ENCODE peak calls at places on chromosomes 16 and 17, in four cellular contexts. R is suprapubic skin, W is GM23338, X is HCT116. M is an unnamed sample. For H3K36me3, the result is how much of the 10 kb centered on the place peaks cover.

GRCh38 chr17:35242158-35242804 is 591 bp upstream of the SLFN5 start:
- DNase-seq in R (peak), W (peak), X (peak), M (peak)

GRCh38 chr16:85264752-85265151 is 152.5 kb upstream of the CIBAR2 start:
- DNase-seq in R (no peak), W (no peak), X (no peak), M (no peak)

GRCh38 chr16:85948870-85949269 is 49.9 kb downstream of the IRF8 start:
- DNase-seq in R (no peak), W (no peak), X (no peak), M (no peak)

GRCh38 chr17:8226536-8227237 is 16.3 kb upstream of the AURKB start:
- DNase-seq in R (peak), W (peak), X (peak), M (peak)

GRCh38 chr17:49904904-49905303 is 57.0 kb upstream of the TAC4 start:
- DNase-seq in R (no peak), W (no peak), X (no peak), M (no peak)

GRCh38 chr16:56275801-56276200 is 84.5 kb downstream of the GNAO1 start:
- DNase-seq in R (no peak), W (no peak), X (no peak), M (peak)

GRCh38 chr17:2487306-2487705 is 24.4 kb downstream of the METTL16 start:
- DNase-seq in R (no peak), W (no peak), X (no peak), M (no peak)

GRCh38 chr16:62254847-62255246 is 218.6 kb upstream of the CDH8 start:
- DNase-seq in R (no peak), W (no peak), X (no peak), M (no peak)

GRCh38 chr17:65557349-65558310 is 3.8 kb downstream of the AXIN2 start:
- DNase-seq in R (no peak), W (no peak), X (peak), M (no peak)

GRCh38 chr16:57590654-57591085 is 37.8 kb upstream of the ADGRG1 start:
- DNase-seq in R (peak), W (no peak), X (peak), M (no peak)

GRCh38 chr16:84914273-84914672 is 94.5 kb downstream of the CRISPLD2 start:
- DNase-seq in R (no peak), W (no peak), X (no peak), M (no peak)

GRCh38 chr17:48542956-48543853 is 1.7 kb downstream of the HOXB2 start:
- DNase-seq in R (no peak), W (peak), X (no peak), M (peak)

GRCh38 chr16:84599528-84600202 is 18.2 kb downstream of the COTL1 start:
- DNase-seq in R (no peak), W (peak), X (no peak), M (no peak)

GRCh38 chr16:19384656-19385055 is 33.0 kb upstream of the TMC5 start:
- DNase-seq in R (no peak), W (no peak), X (peak), M (peak)

GRCh38 chr17:17356931-17357270 is 53.7 kb downstream of the NT5M start:
- DNase-seq in R (peak), W (no peak), X (no peak), M (peak)

GRCh38 chr16:10170016-10170415 is 12.2 kb downstream of the GRIN2A start:
- DNase-seq in R (no peak), W (no peak), X (no peak), M (no peak)

GRCh38 chr16:53945996-53946395 is 242.0 kb downstream of the FTO start:
- DNase-seq in R (no peak), W (peak), X (peak), M (no peak)

GRCh38 chr17:72565006-72565405 is 444.2 kb downstream of the SOX9 start:
- DNase-seq in R (no peak), W (no peak), X (no peak), M (no peak)

GRCh38 chr17:28969706-28970393 is 18.5 kb upstream of the PHF12 start:
- DNase-seq in R (no peak), W (no peak), X (no peak), M (no peak)

GRCh38 chr17:4900231-4901107 is 1.1 kb downstream of the C17orf107 start:
- DNase-seq in R (no peak), W (peak), X (no peak), M (no peak)

GRCh38 chr17:46029627-46030026 is 30.6 kb downstream of the STH start:
- DNase-seq in R (no peak), W (no peak), X (no peak), M (no peak)

GRCh38 chr16:35798885-35799426 is 2339.5 kb downstream of the TP53TG3F start:
- DNase-seq in R (no peak), W (no peak), X (no peak), M (no peak)

GRCh38 chr17:29734640-29735039 is 111.9 kb upstream of the CORO6 start:
- DNase-seq in R (no peak), W (no peak), X (no peak), M (no peak)

GRCh38 chr17:73228748-73229236 is 32.9 kb downstream of the CPSF4L start:
- DNase-seq in R (peak), W (peak), X (peak), M (no peak)

GRCh38 chr16:51636913-51637743 is 486.1 kb upstream of the SALL1 start:
- DNase-seq in R (no peak), W (peak), X (no peak), M (no peak)

GRCh38 chr16:89829630-89830437 is 1.6 kb downstream of the SPIRE2 start:
- DNase-seq in R (no peak), W (no peak), X (no peak), M (no peak)

GRCh38 chr17:20302191-20302917 is 165.0 kb downstream of the LGALS9B start:
- DNase-seq in R (no peak), W (no peak), X (no peak), M (no peak)

GRCh38 chr16:51577621-51578303 is 426.7 kb upstream of the SALL1 start:
- DNase-seq in R (no peak), W (peak), X (no peak), M (no peak)

GRCh38 chr17:75475144-75475835 is 18.9 kb downstream of the TMEM94 start:
- DNase-seq in R (no peak), W (no peak), X (no peak), M (no peak)

GRCh38 chr16:14300631-14301149 is 229.6 kb downstream of the MRTFB start:
- DNase-seq in R (no peak), W (peak), X (peak), M (peak)

GRCh38 chr17:197352-197751 is 15.9 kb upstream of the DOC2B start:
- DNase-seq in R (no peak), W (no peak), X (no peak), M (no peak)

GRCh38 chr16:70157477-70158260 is 15.9 kb upstream of the CLEC18C start:
- DNase-seq in R (no peak), W (no peak), X (no peak), M (no peak)

GRCh38 chr17:14922421-14922820 is 342.7 kb downstream of the PMP22 start:
- DNase-seq in R (no peak), W (no peak), X (no peak), M (no peak)

GRCh38 chr16:48318630-48319029 is 66.6 kb downstream of the SIAH1 start:
- DNase-seq in R (no peak), W (peak), X (no peak), M (no peak)

GRCh38 chr17:2023692-2024571 is 1.2 kb downstream of the RTN4RL1 start:
- DNase-seq in R (no peak), W (peak), X (peak), M (peak)

GRCh38 chr16:81531415-81531814 is 86.8 kb downstream of the CMIP start:
- DNase-seq in R (no peak), W (no peak), X (no peak), M (no peak)
- TF ChIP-seq POLR2AphosphoS5 in R (peak), W (no peak), X (no peak), M (no peak)

GRCh38 chr16:12375341-12375740 is 398.8 kb downstream of the SNX29 start:
- DNase-seq in R (no peak), W (no peak), X (no peak), M (no peak)
- H3K36me3 ChIP-seq in R (under half), W (under half), X (under half), M (under half)

GRCh38 chr16:72963508-72963907 is 84.4 kb downstream of the ZFHX3 start:
- DNase-seq in R (no peak), W (no peak), X (no peak), M (no peak)
- TF ChIP-seq POLR2AphosphoS5 in R (no peak), W (no peak), X (no peak), M (no peak)

GRCh38 chr16:67458121-67458641 is 22.8 kb downstream of the ATP6V0D1 start:
- DNase-seq in R (no peak), W (no peak), X (no peak), M (no peak)
- H3K36me3 ChIP-seq in R (under half), W (under half), X (under half), M (under half)

GRCh38 chr16:15950167-15950854 is 895 bp downstream of the ABCC1 start:
- DNase-seq in R (no peak), W (peak), X (no peak), M (no peak)
- TF ChIP-seq POLR2AphosphoS5 in R (no peak), W (no peak), X (no peak), M (no peak)

M was measured in breast epithelium.